ENCODE peak calls at places on chromosomes 4 and X, in six cellular contexts. Z, E, S, J, T and L are unnamed samples.

GRCh38 chr4:149409186-149410056 is 406.2 kb downstream of the IQCM start:
- DNase-seq in E (no peak), T (no peak), Z (peak; percentile 84), S (no peak), J (no peak), L (peak; percentile 85)

GRCh38 chrX:7216981-7217587 is 69.1 kb upstream of the PUDP start:
- DNase-seq in J (no peak), E (no peak), S (no peak), Z (no peak), T (no peak), L (no peak)

GRCh38 chrX:57900961-57901360 is 9.3 kb downstream of the ZXDA start:
- DNase-seq in E (no peak), S (no peak), J (no peak), Z (peak; percentile 78), T (no peak), L (peak; percentile 82)

GRCh38 chr4:153113061-153113837 is 91.0 kb upstream of the TRIM2 start:
- DNase-seq in E (peak; percentile 46), Z (peak; percentile 58), T (peak; percentile 16), J (no peak), S (no peak), L (peak; percentile 45)

GRCh38 chrX:8194216-8194615 is 23.1 kb upstream of the VCX2 start:
- DNase-seq in E (no peak), Z (no peak), S (no peak), T (no peak), J (no peak), L (no peak)

GRCh38 chr4:119659576-119659975 is 31.0 kb upstream of the PDE5A start:
- DNase-seq in S (no peak), E (no peak), J (no peak), T (no peak), Z (no peak), L (peak; percentile 81)

GRCh38 chrX:107713205-107714195 is 62.1 kb downstream of the TSC22D3 start:
- DNase-seq in T (no peak), Z (peak; percentile 43), S (no peak), E (peak; percentile 45), J (no peak), L (no peak)

GRCh38 chr4:86730310-86730709 is 118.9 kb downstream of the SLC10A6 start:
- DNase-seq in J (no peak), T (no peak), E (peak; percentile 44), S (no peak), Z (no peak), L (no peak)

GRCh38 chrX:47595701-47596655 is 13.7 kb downstream of the TIMP1 start:
- DNase-seq in T (no peak), J (no peak), E (no peak), S (no peak), Z (peak; percentile 93), L (peak; percentile 81)

GRCh38 chrX:132086717-132087116 is 41.1 kb downstream of the FRMD7 start:
- DNase-seq in Z (no peak), S (no peak), T (no peak), E (no peak), J (no peak), L (no peak)

GRCh38 chr4:69467797-69468196 is 27.9 kb downstream of the UGT2B4 start:
- DNase-seq in T (no peak), E (no peak), S (no peak), J (no peak), Z (no peak), L (no peak)

GRCh38 chr4:165384186-165384585 is 5.4 kb downstream of the CPE start:
- DNase-seq in T (no peak), E (no peak), S (no peak), J (no peak), Z (no peak), L (no peak)

GRCh38 chrX:149683966-149684730 is 27.7 kb upstream of the MAGEA11 start:
- DNase-seq in E (no peak), T (no peak), J (no peak), Z (no peak), S (no peak), L (no peak)

GRCh38 chr4:97235516-97235915 is 907.8 kb downstream of the STPG2 start:
- DNase-seq in E (no peak), S (no peak), J (no peak), Z (no peak), T (no peak), L (no peak)

GRCh38 chrX:30504309-30504708 is 73.3 kb downstream of the TASL start:
- DNase-seq in E (no peak), S (no peak), T (no peak), J (no peak), Z (peak; percentile 49), L (peak; percentile 40)

GRCh38 chr4:55830741-55831140 is 11.2 kb downstream of the EXOC1L start:
- DNase-seq in E (no peak), Z (no peak), T (no peak), S (no peak), J (no peak), L (no peak)

GRCh38 chr4:55617587-55618197 is 18.4 kb downstream of the NMU start:
- DNase-seq in Z (no peak), J (no peak), T (no peak), S (no peak), E (no peak), L (no peak)

GRCh38 chrX:21438792-21439191 is 64.6 kb downstream of the CNKSR2 start:
- DNase-seq in J (no peak), E (no peak), T (no peak), S (no peak), Z (no peak), L (no peak)

GRCh38 chrX:140503714-140504351 is 1.0 kb downstream of the SOX3 start:
- DNase-seq in E (no peak), J (no peak), T (no peak), Z (peak; percentile 18), S (no peak), L (peak; percentile 12)